ENCODE peak calls at places on chromosomes 11 and 22, in six cellular contexts. O is stomach, B is AG09309, N is fibroblast of pulmonary artery, F is coronary artery, L is fibroblast of mammary gland. Q is an unnamed sample.

GRCh38 chr11:69664103-69664775 is 10.9 kb downstream of the LTO1 start:
- DNase-seq in O (no peak), N (no peak), L (no peak), B (no peak), F (no peak), Q (no peak)

GRCh38 chr22:30270841-30271240 is 4.2 kb upstream of the OSM start:
- DNase-seq in B (no peak), L (peak), N (peak), O (peak), F (no peak), Q (peak)

GRCh38 chr22:24796860-24797259 is 9.2 kb upstream of the SGSM1 start:
- DNase-seq in F (no peak), O (no peak), L (no peak), N (no peak), B (no peak), Q (no peak)

GRCh38 chr11:118666331-118666730 is 13.1 kb downstream of the TREH start:
- DNase-seq in O (no peak), N (no peak), B (no peak), F (no peak), L (no peak), Q (no peak)

GRCh38 chr11:119977584-119977860 is 160.4 kb downstream of the TRIM29 start:
- DNase-seq in F (no peak), L (no peak), B (no peak), N (no peak), O (no peak), Q (no peak)

GRCh38 chr11:102046841-102047240 is 396 bp upstream of the CFAP300 start:
- DNase-seq in L (peak), N (peak), O (no peak), B (peak), F (no peak), Q (no peak)

GRCh38 chr11:44726278-44727113 is at the start of gene TSPAN18:
- DNase-seq in F (no peak), L (no peak), N (no peak), O (no peak), B (no peak), Q (no peak)

GRCh38 chr11:11142359-11142758 is 210.7 kb downstream of the CSNK2A3 start:
- DNase-seq in F (no peak), N (no peak), O (no peak), B (no peak), L (no peak), Q (no peak)

GRCh38 chr22:23106906-23107367 is 34.9 kb downstream of the RSPH14 start:
- DNase-seq in F (no peak), N (no peak), O (peak), L (no peak), B (no peak), Q (no peak)

GRCh38 chr11:72191961-72192381 is at the start of gene FOLR1:
- DNase-seq in O (no peak), B (no peak), F (peak), L (no peak), N (no peak), Q (no peak)

GRCh38 chr11:32131321-32131720 is 40.4 kb downstream of the RCN1 start:
- DNase-seq in N (peak), B (no peak), F (no peak), L (no peak), O (no peak), Q (no peak)

GRCh38 chr11:83152245-83152644 is 4.7 kb upstream of the PCF11 start:
- DNase-seq in B (no peak), L (no peak), O (no peak), F (no peak), N (no peak), Q (no peak)

GRCh38 chr11:86287468-86287796 is 14.6 kb upstream of the HIKESHI start:
- DNase-seq in L (no peak), O (no peak), N (no peak), B (no peak), F (no peak), Q (no peak)

GRCh38 chr11:18739684-18740083 is 13.7 kb upstream of the IGSF22 start:
- DNase-seq in O (no peak), B (no peak), N (no peak), F (no peak), L (no peak), Q (no peak)

GRCh38 chr22:46352691-46353386 is 17.3 kb downstream of the TRMU start:
- DNase-seq in N (peak), O (peak), L (peak), F (no peak), B (no peak), Q (peak)

GRCh38 chr11:78453140-78453935 is 35.7 kb upstream of the GAB2 start:
- DNase-seq in B (peak), N (peak), L (peak), F (no peak), O (no peak), Q (peak)

GRCh38 chr11:65424200-65425104 is 1.9 kb downstream of the NEAT1 start:
- DNase-seq in B (peak), F (peak), L (peak), N (peak), O (peak), Q (peak)

GRCh38 chr11:2564008-2564530 is 119.3 kb downstream of the KCNQ1 start:
- DNase-seq in O (no peak), B (no peak), L (no peak), F (no peak), N (no peak), Q (no peak)

GRCh38 chr11:104078995-104079394 is 42.6 kb downstream of the DDI1 start:
- DNase-seq in N (no peak), O (no peak), F (no peak), L (no peak), B (no peak), Q (no peak)

GRCh38 chr11:130606781-130607511 is 158.5 kb downstream of the ADAMTS15 start:
- DNase-seq in O (no peak), N (no peak), B (no peak), F (peak), L (peak), Q (peak)

GRCh38 chr22:23110922-23111527 is 30.8 kb downstream of the RSPH14 start:
- DNase-seq in F (no peak), B (no peak), L (no peak), N (no peak), O (no peak), Q (no peak)

GRCh38 chr11:67665537-67666302 is 8.7 kb downstream of the ALDH3B2 start:
- DNase-seq in O (peak), B (no peak), F (no peak), N (no peak), L (no peak), Q (no peak)

GRCh38 chr11:71342951-71343827 is 90.8 kb upstream of the SHANK2 start:
- DNase-seq in N (peak), O (peak), F (no peak), B (no peak), L (peak), Q (no peak)

GRCh38 chr11:76588455-76589325 is 81.9 kb downstream of the LRRC32 start:
- DNase-seq in O (peak), B (no peak), L (no peak), N (peak), F (no peak), Q (no peak)

GRCh38 chr11:86370922-86371614 is 3.6 kb upstream of the CCDC81 start:
- DNase-seq in L (peak), B (peak), O (no peak), F (no peak), N (peak), Q (peak)

GRCh38 chr22:43441216-43441615 is 29.4 kb downstream of the MPPED1 start:
- DNase-seq in L (no peak), F (no peak), B (no peak), O (no peak), N (no peak), Q (no peak)

GRCh38 chr11:73217131-73217809 is 811 bp upstream of the P2RY2 start:
- DNase-seq in N (no peak), O (no peak), L (no peak), B (no peak), F (no peak), Q (no peak)

GRCh38 chr22:32341122-32341740 is 16.4 kb upstream of the RFPL3 start:
- DNase-seq in N (no peak), F (no peak), O (peak), L (no peak), B (no peak), Q (no peak)

GRCh38 chr22:50696799-50697561 is 24.4 kb downstream of the SHANK3 start:
- DNase-seq in B (no peak), L (no peak), F (no peak), N (no peak), O (no peak), Q (no peak)

GRCh38 chr11:130534525-130534924 is 86.1 kb downstream of the ADAMTS15 start:
- DNase-seq in O (no peak), F (no peak), N (no peak), L (no peak), B (no peak), Q (no peak)

GRCh38 chr11:64334764-64335741 is 5.0 kb upstream of the CCDC88B start:
- DNase-seq in O (peak), B (peak), L (peak), F (no peak), N (peak), Q (peak)

DNA sequence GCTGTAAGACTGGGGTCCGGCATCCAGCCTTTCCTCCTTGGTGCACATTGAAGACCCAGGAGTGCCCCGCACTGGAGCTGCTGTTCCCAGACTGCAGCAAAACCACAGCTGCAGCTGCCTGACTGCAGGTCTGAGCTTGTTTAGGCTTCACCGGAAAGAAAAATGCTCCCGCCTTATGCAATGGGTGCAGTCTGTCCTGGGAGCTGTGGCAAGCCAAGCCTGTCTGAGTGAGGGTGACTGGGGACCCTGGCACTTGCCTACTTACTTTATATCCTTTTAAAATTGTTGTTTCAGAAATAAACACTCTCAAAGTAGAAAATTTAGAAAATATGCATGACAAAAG is 23.3 kb upstream of the CD44 start:
- DNase-seq in B (no peak), L (no peak), O (no peak), N (no peak), F (no peak), Q (no peak)
- TF ChIP-seq CTCF in B (no peak), L (no peak), O (no peak), N (no peak), F (no peak), Q (no peak)

GRCh38 chr11:62394825-62395538 is 23.9 kb upstream of the SCGB1A1 start:
- DNase-seq in O (peak), B (peak), N (peak), F (peak), L (peak), Q (peak)
- H3K4me3 ChIP-seq in O (peak), B (peak), N (peak), F (peak), L (peak), Q (peak)

DNA sequence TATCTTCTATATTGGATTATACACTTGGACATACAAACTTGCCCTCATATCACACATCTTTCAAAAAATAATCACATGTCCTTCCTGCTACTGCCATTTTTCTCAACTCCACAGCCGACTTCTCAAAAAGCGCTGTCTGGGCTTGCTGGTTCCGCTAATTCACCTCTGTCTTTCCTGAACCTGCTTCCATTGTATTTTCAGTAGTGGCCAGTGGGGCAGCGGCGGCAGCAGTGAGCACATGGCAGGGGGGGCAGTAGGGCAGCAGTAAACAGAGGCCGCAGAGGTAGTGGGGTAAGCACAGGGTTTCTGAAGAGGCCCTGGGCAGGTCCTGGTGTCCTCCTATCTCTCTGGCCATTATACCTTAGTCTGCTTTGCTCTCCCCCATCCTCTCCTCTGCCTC is 126.3 kb downstream of the RRAS2 start:
- DNase-seq in L (no peak), F (no peak), O (no peak), N (no peak), B (no peak), Q (no peak)
- TF ChIP-seq CTCF in L (peak), F (no peak), O (no peak), N (peak), B (peak), Q (peak)

DNA sequence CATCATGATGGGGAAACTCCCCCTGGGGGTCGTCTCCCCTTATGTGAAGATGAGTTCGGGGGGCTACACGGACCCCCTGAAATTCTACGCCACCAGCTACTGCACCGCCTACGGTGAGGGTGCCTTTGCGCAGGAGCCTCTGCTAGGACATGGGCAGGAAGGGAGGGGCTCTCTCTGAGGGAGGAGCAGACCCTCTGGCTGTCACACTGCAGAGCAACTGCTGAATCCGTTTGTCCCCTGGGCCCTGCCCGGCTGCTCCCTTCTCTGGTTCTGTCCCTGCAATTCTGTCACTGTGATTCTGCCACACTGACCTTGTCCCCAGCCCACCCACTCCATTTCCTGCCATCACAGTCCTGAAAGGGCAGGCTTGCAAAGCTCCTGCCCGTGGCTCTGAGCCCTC is 26.7 kb upstream of the LRRC10B start:
- DNase-seq in N (no peak), L (no peak), F (no peak), B (no peak), O (no peak), Q (no peak)
- H3K4me3 ChIP-seq in N (no peak), L (no peak), F (no peak), B (no peak), O (no peak), Q (no peak)

Q was measured in astrocyte of the spinal cord.